ENCODE peak calls at places on chromosomes 13 and 19, in eight cellular contexts. One of them, this sample, is unnamed.

GRCh38 chr19:30325657-30326056 is 46.5 kb upstream of the ZNF536 start:
- DNase-seq in CD4-positive, alpha-beta memory T cell: no peak
- DNase-seq in RPMI7951: no peak
- DNase-seq in hepatic stellate cell: no peak
- DNase-seq in stimulated activated CD4-positive, alpha-beta T cell treated with anti-CD3 and anti-CD28 coated beads, Interleukin-1b, Interleukin-23, amount 100 ng/mL, for 24 hours: no peak
- DNase-seq in Right ventricle myocardium superior: no peak
- DNase-seq in central memory CD4-positive, alpha-beta T cell: no peak
- DNase-seq in activated naive CD8-positive, alpha-beta T cell treated with anti-CD3 and anti-CD28 coated beads for 36 hours: no peak
- DNase-seq in this sample: no peak

GRCh38 chr19:39297931-39298634 is 1.9 kb downstream of the IFNL1 start:
- DNase-seq in stimulated activated CD4-positive, alpha-beta T cell treated with anti-CD3 and anti-CD28 coated beads, Interleukin-1b, Interleukin-23, amount 100 ng/mL, for 24 hours: no peak
- DNase-seq in CD4-positive, alpha-beta memory T cell: peak; percentile 67
- DNase-seq in RPMI7951: no peak
- DNase-seq in activated naive CD8-positive, alpha-beta T cell treated with anti-CD3 and anti-CD28 coated beads for 36 hours: peak; percentile 61
- DNase-seq in Right ventricle myocardium superior: peak; percentile 52
- DNase-seq in central memory CD4-positive, alpha-beta T cell: peak; percentile 63
- DNase-seq in hepatic stellate cell: no peak
- DNase-seq in this sample: no peak

GRCh38 chr13:32581177-32581786 is 5.0 kb upstream of the PDS5B start:
- DNase-seq in CD4-positive, alpha-beta memory T cell: no peak
- DNase-seq in hepatic stellate cell: peak; percentile 20
- DNase-seq in stimulated activated CD4-positive, alpha-beta T cell treated with anti-CD3 and anti-CD28 coated beads, Interleukin-1b, Interleukin-23, amount 100 ng/mL, for 24 hours: no peak
- DNase-seq in central memory CD4-positive, alpha-beta T cell: no peak
- DNase-seq in activated naive CD8-positive, alpha-beta T cell treated with anti-CD3 and anti-CD28 coated beads for 36 hours: no peak
- DNase-seq in Right ventricle myocardium superior: no peak
- DNase-seq in RPMI7951: peak; percentile 18
- DNase-seq in this sample: peak; percentile 12

GRCh38 chr13:95296326-95296939 is 4.8 kb downstream of the ABCC4 start:
- DNase-seq in hepatic stellate cell: no peak
- DNase-seq in RPMI7951: peak; percentile 34
- DNase-seq in CD4-positive, alpha-beta memory T cell: no peak
- DNase-seq in Right ventricle myocardium superior: no peak
- DNase-seq in central memory CD4-positive, alpha-beta T cell: no peak
- DNase-seq in activated naive CD8-positive, alpha-beta T cell treated with anti-CD3 and anti-CD28 coated beads for 36 hours: peak; percentile 6
- DNase-seq in stimulated activated CD4-positive, alpha-beta T cell treated with anti-CD3 and anti-CD28 coated beads, Interleukin-1b, Interleukin-23, amount 100 ng/mL, for 24 hours: no peak
- DNase-seq in this sample: no peak

GRCh38 chr19:1041835-1042685 is 2.2 kb downstream of the ABCA7 start:
- DNase-seq in Right ventricle myocardium superior: no peak
- DNase-seq in stimulated activated CD4-positive, alpha-beta T cell treated with anti-CD3 and anti-CD28 coated beads, Interleukin-1b, Interleukin-23, amount 100 ng/mL, for 24 hours: no peak
- DNase-seq in central memory CD4-positive, alpha-beta T cell: no peak
- DNase-seq in CD4-positive, alpha-beta memory T cell: no peak
- DNase-seq in hepatic stellate cell: peak; percentile 85
- DNase-seq in activated naive CD8-positive, alpha-beta T cell treated with anti-CD3 and anti-CD28 coated beads for 36 hours: no peak
- DNase-seq in RPMI7951: peak; percentile 67
- DNase-seq in this sample: no peak

GRCh38 chr13:49248433-49249002 is 793 bp downstream of the CDADC1 start:
- DNase-seq in activated naive CD8-positive, alpha-beta T cell treated with anti-CD3 and anti-CD28 coated beads for 36 hours: no peak
- DNase-seq in Right ventricle myocardium superior: no peak
- DNase-seq in central memory CD4-positive, alpha-beta T cell: peak; percentile 22
- DNase-seq in stimulated activated CD4-positive, alpha-beta T cell treated with anti-CD3 and anti-CD28 coated beads, Interleukin-1b, Interleukin-23, amount 100 ng/mL, for 24 hours: no peak
- DNase-seq in hepatic stellate cell: peak; percentile 11
- DNase-seq in CD4-positive, alpha-beta memory T cell: peak; percentile 25
- DNase-seq in RPMI7951: peak; percentile 16
- DNase-seq in this sample: peak; percentile 17

GRCh38 chr13:47457631-47458030 is 543.4 kb downstream of the SUCLA2 start:
- DNase-seq in Right ventricle myocardium superior: no peak
- DNase-seq in RPMI7951: no peak
- DNase-seq in activated naive CD8-positive, alpha-beta T cell treated with anti-CD3 and anti-CD28 coated beads for 36 hours: no peak
- DNase-seq in stimulated activated CD4-positive, alpha-beta T cell treated with anti-CD3 and anti-CD28 coated beads, Interleukin-1b, Interleukin-23, amount 100 ng/mL, for 24 hours: no peak
- DNase-seq in central memory CD4-positive, alpha-beta T cell: no peak
- DNase-seq in CD4-positive, alpha-beta memory T cell: no peak
- DNase-seq in hepatic stellate cell: peak; percentile 14
- DNase-seq in this sample: no peak

GRCh38 chr13:97726664-97727235 is 226.7 kb upstream of the IPO5 start:
- DNase-seq in CD4-positive, alpha-beta memory T cell: no peak
- DNase-seq in Right ventricle myocardium superior: no peak
- DNase-seq in hepatic stellate cell: no peak
- DNase-seq in stimulated activated CD4-positive, alpha-beta T cell treated with anti-CD3 and anti-CD28 coated beads, Interleukin-1b, Interleukin-23, amount 100 ng/mL, for 24 hours: no peak
- DNase-seq in activated naive CD8-positive, alpha-beta T cell treated with anti-CD3 and anti-CD28 coated beads for 36 hours: no peak
- DNase-seq in RPMI7951: no peak
- DNase-seq in central memory CD4-positive, alpha-beta T cell: no peak
- DNase-seq in this sample: no peak

GRCh38 chr19:40420451-40420765 is 5.4 kb downstream of the SERTAD1 start:
- DNase-seq in Right ventricle myocardium superior: no peak
- DNase-seq in RPMI7951: no peak
- DNase-seq in hepatic stellate cell: no peak
- DNase-seq in activated naive CD8-positive, alpha-beta T cell treated with anti-CD3 and anti-CD28 coated beads for 36 hours: no peak
- DNase-seq in central memory CD4-positive, alpha-beta T cell: no peak
- DNase-seq in stimulated activated CD4-positive, alpha-beta T cell treated with anti-CD3 and anti-CD28 coated beads, Interleukin-1b, Interleukin-23, amount 100 ng/mL, for 24 hours: no peak
- DNase-seq in CD4-positive, alpha-beta memory T cell: no peak
- DNase-seq in this sample: no peak

GRCh38 chr19:38047048-38047435 is 140.0 kb downstream of the SIPA1L3 start:
- DNase-seq in CD4-positive, alpha-beta memory T cell: no peak
- DNase-seq in activated naive CD8-positive, alpha-beta T cell treated with anti-CD3 and anti-CD28 coated beads for 36 hours: no peak
- DNase-seq in hepatic stellate cell: no peak
- DNase-seq in Right ventricle myocardium superior: peak; percentile 9
- DNase-seq in stimulated activated CD4-positive, alpha-beta T cell treated with anti-CD3 and anti-CD28 coated beads, Interleukin-1b, Interleukin-23, amount 100 ng/mL, for 24 hours: no peak
- DNase-seq in central memory CD4-positive, alpha-beta T cell: no peak
- DNase-seq in RPMI7951: no peak
- DNase-seq in this sample: peak; percentile 64

GRCh38 chr19:56403261-56403660 is 871 bp upstream of the ZNF583 start:
- DNase-seq in activated naive CD8-positive, alpha-beta T cell treated with anti-CD3 and anti-CD28 coated beads for 36 hours: no peak
- DNase-seq in RPMI7951: no peak
- DNase-seq in central memory CD4-positive, alpha-beta T cell: no peak
- DNase-seq in CD4-positive, alpha-beta memory T cell: no peak
- DNase-seq in stimulated activated CD4-positive, alpha-beta T cell treated with anti-CD3 and anti-CD28 coated beads, Interleukin-1b, Interleukin-23, amount 100 ng/mL, for 24 hours: no peak
- DNase-seq in Right ventricle myocardium superior: no peak
- DNase-seq in hepatic stellate cell: peak; percentile 4
- DNase-seq in this sample: no peak

GRCh38 chr13:34357435-34358232 is 539.7 kb downstream of the RFC3 start:
- DNase-seq in CD4-positive, alpha-beta memory T cell: no peak
- DNase-seq in activated naive CD8-positive, alpha-beta T cell treated with anti-CD3 and anti-CD28 coated beads for 36 hours: no peak
- DNase-seq in stimulated activated CD4-positive, alpha-beta T cell treated with anti-CD3 and anti-CD28 coated beads, Interleukin-1b, Interleukin-23, amount 100 ng/mL, for 24 hours: no peak
- DNase-seq in RPMI7951: peak; percentile 80
- DNase-seq in hepatic stellate cell: peak; percentile 66
- DNase-seq in central memory CD4-positive, alpha-beta T cell: no peak
- DNase-seq in Right ventricle myocardium superior: no peak
- DNase-seq in this sample: no peak

GRCh38 chr19:4115050-4115817 is 8.7 kb downstream of the MAP2K2 start:
- DNase-seq in hepatic stellate cell: no peak
- DNase-seq in stimulated activated CD4-positive, alpha-beta T cell treated with anti-CD3 and anti-CD28 coated beads, Interleukin-1b, Interleukin-23, amount 100 ng/mL, for 24 hours: no peak
- DNase-seq in activated naive CD8-positive, alpha-beta T cell treated with anti-CD3 and anti-CD28 coated beads for 36 hours: peak; percentile 62
- DNase-seq in central memory CD4-positive, alpha-beta T cell: peak; percentile 73
- DNase-seq in Right ventricle myocardium superior: peak; percentile 62
- DNase-seq in RPMI7951: no peak
- DNase-seq in CD4-positive, alpha-beta memory T cell: peak; percentile 77
- DNase-seq in this sample: peak; percentile 54

GRCh38 chr19:2180881-2181617 is 17.3 kb downstream of the DOT1L start:
- DNase-seq in CD4-positive, alpha-beta memory T cell: no peak
- DNase-seq in activated naive CD8-positive, alpha-beta T cell treated with anti-CD3 and anti-CD28 coated beads for 36 hours: no peak
- DNase-seq in hepatic stellate cell: no peak
- DNase-seq in stimulated activated CD4-positive, alpha-beta T cell treated with anti-CD3 and anti-CD28 coated beads, Interleukin-1b, Interleukin-23, amount 100 ng/mL, for 24 hours: no peak
- DNase-seq in Right ventricle myocardium superior: no peak
- DNase-seq in RPMI7951: no peak
- DNase-seq in central memory CD4-positive, alpha-beta T cell: no peak
- DNase-seq in this sample: no peak